ENCODE peak calls at places on chromosome 14, in nine cellular contexts. One of them, this sample, is unnamed.

GRCh38 chr14:85090681-85091080 is 439.3 kb upstream of the FLRT2 start:
- DNase-seq in Caco-2: no peak
- DNase-seq in mucosa of descending colon: no peak
- DNase-seq in upper lobe of left lung: no peak
- DNase-seq in lung: no peak
- DNase-seq in PC-3: no peak
- DNase-seq in gastrocnemius medialis: no peak
- DNase-seq in fibroblast of mammary gland: peak
- DNase-seq in fibroblast of pulmonary artery: peak
- DNase-seq in this sample: no peak

GRCh38 chr14:99101826-99102461 is 170.1 kb downstream of the BCL11B start:
- DNase-seq in Caco-2: no peak
- DNase-seq in mucosa of descending colon: no peak
- DNase-seq in upper lobe of left lung: no peak
- DNase-seq in lung: no peak
- DNase-seq in PC-3: no peak
- DNase-seq in gastrocnemius medialis: no peak
- DNase-seq in fibroblast of mammary gland: no peak
- DNase-seq in fibroblast of pulmonary artery: no peak
- DNase-seq in this sample: no peak

GRCh38 chr14:88914956-88915355 is 90.5 kb downstream of the TTC8 start:
- DNase-seq in Caco-2: no peak
- DNase-seq in mucosa of descending colon: no peak
- DNase-seq in upper lobe of left lung: no peak
- DNase-seq in lung: no peak
- DNase-seq in PC-3: no peak
- DNase-seq in gastrocnemius medialis: no peak
- DNase-seq in fibroblast of mammary gland: no peak
- DNase-seq in fibroblast of pulmonary artery: no peak
- DNase-seq in this sample: no peak

GRCh38 chr14:84969501-84969900 is 560.4 kb upstream of the FLRT2 start:
- DNase-seq in Caco-2: no peak
- DNase-seq in mucosa of descending colon: no peak
- DNase-seq in upper lobe of left lung: no peak
- DNase-seq in lung: no peak
- DNase-seq in PC-3: peak
- DNase-seq in gastrocnemius medialis: no peak
- DNase-seq in fibroblast of mammary gland: no peak
- DNase-seq in fibroblast of pulmonary artery: no peak
- DNase-seq in this sample: peak

GRCh38 chr14:38743941-38744611 is 359.0 kb downstream of the SEC23A start:
- DNase-seq in Caco-2: no peak
- DNase-seq in mucosa of descending colon: no peak
- DNase-seq in upper lobe of left lung: no peak
- DNase-seq in lung: no peak
- DNase-seq in PC-3: no peak
- DNase-seq in gastrocnemius medialis: no peak
- DNase-seq in fibroblast of mammary gland: no peak
- DNase-seq in fibroblast of pulmonary artery: no peak
- DNase-seq in this sample: no peak

GRCh38 chr14:103329421-103330347 is 4.4 kb upstream of the EIF5 start:
- DNase-seq in Caco-2: no peak
- DNase-seq in mucosa of descending colon: no peak
- DNase-seq in upper lobe of left lung: no peak
- DNase-seq in lung: peak
- DNase-seq in PC-3: no peak
- DNase-seq in gastrocnemius medialis: no peak
- DNase-seq in fibroblast of mammary gland: peak
- DNase-seq in fibroblast of pulmonary artery: peak
- DNase-seq in this sample: no peak

GRCh38 chr14:100789460-100790417 is 36.2 kb upstream of the MEG3 start:
- DNase-seq in Caco-2: no peak
- DNase-seq in mucosa of descending colon: no peak
- DNase-seq in upper lobe of left lung: no peak
- DNase-seq in lung: no peak
- DNase-seq in PC-3: no peak
- DNase-seq in gastrocnemius medialis: no peak
- DNase-seq in fibroblast of mammary gland: no peak
- DNase-seq in fibroblast of pulmonary artery: no peak
- DNase-seq in this sample: no peak

GRCh38 chr14:71324767-71325272 is 417.6 kb downstream of the PCNX1 start:
- DNase-seq in Caco-2: no peak
- DNase-seq in mucosa of descending colon: no peak
- DNase-seq in upper lobe of left lung: no peak
- DNase-seq in lung: no peak
- DNase-seq in PC-3: no peak
- DNase-seq in gastrocnemius medialis: no peak
- DNase-seq in fibroblast of mammary gland: peak
- DNase-seq in fibroblast of pulmonary artery: peak
- DNase-seq in this sample: no peak

GRCh38 chr14:102828201-102828600 is 51.0 kb downstream of the TRAF3 start:
- DNase-seq in Caco-2: no peak
- DNase-seq in mucosa of descending colon: no peak
- DNase-seq in upper lobe of left lung: no peak
- DNase-seq in lung: no peak
- DNase-seq in PC-3: no peak
- DNase-seq in gastrocnemius medialis: no peak
- DNase-seq in fibroblast of mammary gland: no peak
- DNase-seq in fibroblast of pulmonary artery: no peak
- DNase-seq in this sample: no peak

GRCh38 chr14:55122441-55122986 is 6.5 kb upstream of the LGALS3 start:
- DNase-seq in Caco-2: peak
- DNase-seq in mucosa of descending colon: peak
- DNase-seq in upper lobe of left lung: no peak
- DNase-seq in lung: peak
- DNase-seq in PC-3: peak
- DNase-seq in gastrocnemius medialis: no peak
- DNase-seq in fibroblast of mammary gland: peak
- DNase-seq in fibroblast of pulmonary artery: peak
- DNase-seq in this sample: no peak

GRCh38 chr14:93132472-93133065 is 16.8 kb upstream of the ITPK1 start:
- DNase-seq in Caco-2: no peak
- DNase-seq in mucosa of descending colon: no peak
- DNase-seq in upper lobe of left lung: no peak
- DNase-seq in lung: no peak
- DNase-seq in PC-3: peak
- DNase-seq in gastrocnemius medialis: no peak
- DNase-seq in fibroblast of mammary gland: peak
- DNase-seq in fibroblast of pulmonary artery: peak
- DNase-seq in this sample: peak

GRCh38 chr14:85565862-85566296 is 35.9 kb downstream of the FLRT2 start:
- DNase-seq in Caco-2: no peak
- DNase-seq in mucosa of descending colon: no peak
- DNase-seq in upper lobe of left lung: no peak
- DNase-seq in lung: no peak
- DNase-seq in PC-3: peak
- DNase-seq in gastrocnemius medialis: no peak
- DNase-seq in fibroblast of mammary gland: peak
- DNase-seq in fibroblast of pulmonary artery: peak
- DNase-seq in this sample: peak

GRCh38 chr14:77067632-77068514 is 30.2 kb upstream of the CIPC start:
- DNase-seq in Caco-2: peak
- DNase-seq in mucosa of descending colon: peak
- DNase-seq in upper lobe of left lung: peak
- DNase-seq in lung: peak
- DNase-seq in PC-3: peak
- DNase-seq in gastrocnemius medialis: peak
- DNase-seq in fibroblast of mammary gland: peak
- DNase-seq in fibroblast of pulmonary artery: peak
- DNase-seq in this sample: peak

DNA sequence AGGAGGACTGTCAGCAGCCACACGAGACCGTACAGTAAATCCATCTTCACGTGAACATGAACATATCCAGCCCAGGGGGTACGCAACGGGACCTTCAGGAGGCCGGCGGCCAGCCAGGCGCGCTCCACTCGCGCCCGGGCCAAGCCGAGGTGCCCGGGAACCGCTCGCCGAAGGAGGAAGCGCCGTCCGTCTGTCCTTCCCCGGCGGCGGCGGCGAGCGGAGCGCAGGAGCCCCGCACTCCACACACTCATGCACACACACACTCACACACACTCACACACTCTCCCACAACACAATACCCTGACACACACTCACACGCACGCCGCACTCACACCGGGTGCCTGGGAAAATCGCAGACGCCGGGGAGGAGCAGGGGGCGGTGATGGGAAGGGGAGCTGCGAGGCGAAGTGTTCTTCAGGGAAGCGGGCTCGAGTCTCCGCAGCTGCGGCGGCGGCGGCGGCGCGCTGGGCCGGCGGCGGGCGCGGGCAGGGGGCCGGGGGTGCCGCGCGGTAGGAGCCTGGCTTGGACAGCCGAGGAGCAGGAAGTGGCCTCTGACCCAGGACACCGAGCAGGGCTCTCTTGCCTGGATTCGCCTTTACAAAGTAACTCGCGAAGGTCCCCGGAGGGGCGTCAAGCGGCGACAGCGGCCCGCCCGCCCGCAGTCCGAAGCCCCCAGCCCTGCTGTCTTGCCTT is 713 bp downstream of the MDGA2 start:
- DNase-seq in Caco-2: no peak
- DNase-seq in mucosa of descending colon: no peak
- DNase-seq in upper lobe of left lung: peak
- DNase-seq in lung: no peak
- DNase-seq in PC-3: no peak
- DNase-seq in gastrocnemius medialis: no peak
- DNase-seq in fibroblast of mammary gland: no peak
- DNase-seq in fibroblast of pulmonary artery: no peak
- DNase-seq in this sample: no peak
- H3K4me3 ChIP-seq in Caco-2: no peak
- H3K4me3 ChIP-seq in mucosa of descending colon: no peak
- H3K4me3 ChIP-seq in upper lobe of left lung: peak
- H3K4me3 ChIP-seq in lung: peak
- H3K4me3 ChIP-seq in PC-3: no peak
- H3K4me3 ChIP-seq in gastrocnemius medialis: peak
- H3K4me3 ChIP-seq in fibroblast of mammary gland: no peak
- H3K4me3 ChIP-seq in fibroblast of pulmonary artery: no peak
- H3K4me3 ChIP-seq in this sample: no peak

DNA sequence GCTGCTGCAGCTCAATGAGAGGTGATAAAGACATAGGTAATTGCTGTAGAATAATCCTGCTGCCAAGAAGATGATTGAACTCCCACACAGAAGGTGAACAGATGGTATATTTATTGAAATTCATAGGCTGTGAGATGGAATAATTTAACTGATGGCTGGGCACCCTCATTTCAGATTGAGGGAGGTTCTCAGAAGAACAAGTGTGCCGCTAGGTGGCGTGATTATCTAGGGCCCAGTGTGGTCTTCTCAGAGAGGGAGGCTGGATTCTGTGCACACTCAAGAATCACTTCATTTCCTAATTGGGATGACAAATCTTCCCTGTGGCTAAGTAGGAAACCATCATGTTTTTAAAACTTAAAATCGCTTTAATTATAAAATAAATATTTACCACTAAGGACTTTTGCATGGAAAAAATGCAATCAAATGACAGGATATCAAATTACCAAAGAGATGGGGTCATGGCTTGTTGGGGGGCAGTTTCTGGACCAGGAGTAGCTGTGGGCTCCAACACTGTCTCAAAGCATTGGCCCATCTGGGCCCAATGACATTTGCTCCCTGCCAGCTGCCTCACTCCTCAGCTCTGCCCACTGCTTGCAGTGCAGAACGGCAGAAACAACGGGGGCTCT is 132.3 kb downstream of the SNAPC1 start:
- DNase-seq in Caco-2: peak
- DNase-seq in mucosa of descending colon: peak
- DNase-seq in upper lobe of left lung: no peak
- DNase-seq in lung: peak
- DNase-seq in PC-3: peak
- DNase-seq in gastrocnemius medialis: no peak
- DNase-seq in fibroblast of mammary gland: peak
- DNase-seq in fibroblast of pulmonary artery: peak
- DNase-seq in this sample: peak
- TF ChIP-seq CTCF in Caco-2: peak
- TF ChIP-seq CTCF in mucosa of descending colon: peak
- TF ChIP-seq CTCF in upper lobe of left lung: peak
- TF ChIP-seq CTCF in lung: peak
- TF ChIP-seq CTCF in PC-3: peak
- TF ChIP-seq CTCF in gastrocnemius medialis: no peak
- TF ChIP-seq CTCF in fibroblast of mammary gland: peak
- TF ChIP-seq CTCF in fibroblast of pulmonary artery: peak
- TF ChIP-seq CTCF in this sample: peak

GRCh38 chr14:59566725-59567124 is 9.9 kb downstream of the CCDC175 start:
- DNase-seq in Caco-2: no peak
- DNase-seq in mucosa of descending colon: no peak
- DNase-seq in upper lobe of left lung: no peak
- DNase-seq in lung: no peak
- DNase-seq in PC-3: peak
- DNase-seq in gastrocnemius medialis: no peak
- DNase-seq in fibroblast of mammary gland: no peak
- DNase-seq in fibroblast of pulmonary artery: no peak
- DNase-seq in this sample: no peak

GRCh38 chr14:59570122-59570521 is 6.5 kb downstream of the CCDC175 start:
- DNase-seq in Caco-2: peak
- DNase-seq in mucosa of descending colon: no peak
- DNase-seq in upper lobe of left lung: no peak
- DNase-seq in lung: no peak
- DNase-seq in PC-3: peak
- DNase-seq in gastrocnemius medialis: no peak
- DNase-seq in fibroblast of mammary gland: no peak
- DNase-seq in fibroblast of pulmonary artery: peak
- DNase-seq in this sample: no peak

GRCh38 chr14:59564356-59564755 is 12.3 kb downstream of the CCDC175 start:
- DNase-seq in Caco-2: no peak
- DNase-seq in mucosa of descending colon: no peak
- DNase-seq in upper lobe of left lung: no peak
- DNase-seq in lung: no peak
- DNase-seq in PC-3: no peak
- DNase-seq in gastrocnemius medialis: no peak
- DNase-seq in fibroblast of mammary gland: no peak
- DNase-seq in fibroblast of pulmonary artery: no peak
- DNase-seq in this sample: no peak

GRCh38 chr14:59566281-59566680 is 10.3 kb downstream of the CCDC175 start:
- DNase-seq in Caco-2: peak
- DNase-seq in mucosa of descending colon: no peak
- DNase-seq in upper lobe of left lung: no peak
- DNase-seq in lung: no peak
- DNase-seq in PC-3: no peak
- DNase-seq in gastrocnemius medialis: no peak
- DNase-seq in fibroblast of mammary gland: no peak
- DNase-seq in fibroblast of pulmonary artery: no peak
- DNase-seq in this sample: no peak

DNA sequence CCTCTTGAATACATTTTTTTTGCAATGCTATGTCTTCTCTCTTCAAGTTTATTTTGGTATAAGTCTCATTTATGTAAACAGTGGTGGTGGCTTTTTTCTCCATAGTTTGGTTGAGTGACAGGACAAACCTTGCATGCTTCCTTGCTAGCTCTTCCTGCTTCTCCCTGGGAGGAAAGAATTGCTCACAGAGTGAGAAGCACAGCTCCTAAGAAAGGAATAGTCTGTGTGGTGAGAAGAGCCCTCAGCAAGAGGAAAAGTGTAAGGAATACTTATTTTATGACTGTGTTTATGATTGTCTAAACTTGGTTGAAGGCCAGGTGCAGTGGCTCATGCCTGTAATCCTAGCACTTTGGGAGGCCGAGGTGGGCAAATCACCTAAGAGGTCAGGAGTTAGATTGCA is 11.5 kb downstream of the CCDC175 start:
- DNase-seq in Caco-2: no peak
- DNase-seq in mucosa of descending colon: no peak
- DNase-seq in upper lobe of left lung: no peak
- DNase-seq in lung: no peak
- DNase-seq in PC-3: peak
- DNase-seq in gastrocnemius medialis: no peak
- DNase-seq in fibroblast of mammary gland: no peak
- DNase-seq in fibroblast of pulmonary artery: no peak
- DNase-seq in this sample: no peak
- H3K4me3 ChIP-seq in Caco-2: no peak
- H3K4me3 ChIP-seq in mucosa of descending colon: no peak
- H3K4me3 ChIP-seq in upper lobe of left lung: no peak
- H3K4me3 ChIP-seq in lung: no peak
- H3K4me3 ChIP-seq in PC-3: no peak
- H3K4me3 ChIP-seq in gastrocnemius medialis: no peak
- H3K4me3 ChIP-seq in fibroblast of mammary gland: no peak
- H3K4me3 ChIP-seq in fibroblast of pulmonary artery: no peak
- H3K4me3 ChIP-seq in this sample: no peak

GRCh38 chr14:33849455-33849801 is 101.4 kb downstream of the EGLN3 start:
- DNase-seq in Caco-2: no peak
- DNase-seq in mucosa of descending colon: no peak
- DNase-seq in upper lobe of left lung: no peak
- DNase-seq in lung: no peak
- DNase-seq in PC-3: no peak
- DNase-seq in gastrocnemius medialis: no peak
- DNase-seq in fibroblast of mammary gland: no peak
- DNase-seq in fibroblast of pulmonary artery: no peak
- DNase-seq in this sample: no peak
- TF ChIP-seq CTCF in Caco-2: no peak
- TF ChIP-seq CTCF in mucosa of descending colon: no peak
- TF ChIP-seq CTCF in upper lobe of left lung: no peak
- TF ChIP-seq CTCF in lung: no peak
- TF ChIP-seq CTCF in PC-3: peak
- TF ChIP-seq CTCF in gastrocnemius medialis: no peak
- TF ChIP-seq CTCF in fibroblast of mammary gland: no peak
- TF ChIP-seq CTCF in fibroblast of pulmonary artery: no peak
- TF ChIP-seq CTCF in this sample: no peak